ENCODE peak calls at places on chromosomes 4 and X, in five cellular contexts. R is CD8-positive, alpha-beta memory T cell; V is EL; M is T-helper 2 cell; A is SW480. I is an unnamed sample.

GRCh38 chrX:63922221-63922620 is 137.2 kb upstream of the ARHGEF9 start:
- DNase-seq in R (no peak), V (peak; percentile 87), M (no peak), A (peak; percentile 16), I (peak; percentile 11)

GRCh38 chr4:153804742-153805141 is 15.9 kb upstream of the SFRP2 start:
- DNase-seq in R (no peak), V (no peak), M (no peak), A (no peak), I (no peak)

GRCh38 chr4:159060161-159060560 is 42.7 kb upstream of the RAPGEF2 start:
- DNase-seq in R (no peak), V (no peak), M (no peak), A (no peak), I (no peak)

GRCh38 chr4:108117473-108118182 is 51.1 kb downstream of the LEF1 start:
- DNase-seq in R (peak; percentile 28), V (no peak), M (no peak), A (peak; percentile 2), I (no peak)

GRCh38 chr4:31053451-31053850 is 333.3 kb downstream of the PCDH7 start:
- DNase-seq in R (no peak), V (no peak), M (no peak), A (no peak), I (no peak)

GRCh38 chrX:799808-800207 is 169.2 kb downstream of the SHOX start:
- DNase-seq in R (no peak), V (no peak), M (no peak), A (no peak), I (no peak)

GRCh38 chr4:141571368-141571767 is 65.0 kb upstream of the IL15 start:
- DNase-seq in R (no peak), V (peak; percentile 56), M (no peak), A (no peak), I (no peak)

GRCh38 chrX:10360121-10360520 is 203.3 kb downstream of the CLCN4 start:
- DNase-seq in R (no peak), V (no peak), M (no peak), A (no peak), I (no peak)

GRCh38 chrX:136497556-136498048 is at the start of gene HTATSF1:
- DNase-seq in R (no peak), V (no peak), M (no peak), A (peak; percentile 48), I (peak; percentile 12)

GRCh38 chrX:31112226-31112999 is 40.6 kb upstream of the FTHL17 start:
- DNase-seq in R (no peak), V (no peak), M (no peak), A (no peak), I (no peak)

GRCh38 chr4:143586080-143586479 is 72.6 kb downstream of the SMARCA5 start:
- DNase-seq in R (no peak), V (peak; percentile 48), M (no peak), A (no peak), I (no peak)

GRCh38 chr4:8101213-8101781 is 57.3 kb downstream of the ABLIM2 start:
- DNase-seq in R (no peak), V (peak; percentile 9), M (no peak), A (peak; percentile 90), I (no peak)

GRCh38 chr4:76764251-76764650 is 133.7 kb downstream of the SOWAHB start:
- DNase-seq in R (no peak), V (peak; percentile 78), M (no peak), A (no peak), I (peak; percentile 37)

GRCh38 chr4:151267822-151268535 is 9.0 kb upstream of the PRSS48 start:
- DNase-seq in R (no peak), V (no peak), M (no peak), A (no peak), I (no peak)

GRCh38 chr4:173399016-173399415 is at the start of gene SCRG1:
- DNase-seq in R (no peak), V (no peak), M (no peak), A (no peak), I (no peak)

GRCh38 chr4:76489799-76490176 is 54.8 kb downstream of the SHROOM3 start:
- DNase-seq in R (no peak), V (no peak), M (no peak), A (no peak), I (no peak)

GRCh38 chr4:38889143-38889542 is 21.5 kb downstream of the FAM114A1 start:
- DNase-seq in R (no peak), V (peak; percentile 74), M (no peak), A (peak; percentile 80), I (peak; percentile 70)

GRCh38 chrX:71256051-71256450 is 2.1 kb upstream of the ZMYM3 start:
- DNase-seq in R (no peak), V (peak; percentile 29), M (no peak), A (no peak), I (no peak)

I was measured in SW 1271.